ENCODE peak calls at places on chromosomes 2 and 18, in four cellular contexts. J is IMR-90, N is GM12878, P is K562. I is an unnamed sample.

GRCh38 chr2:59803586-59803985 is 749.9 kb downstream of the BCL11A start:
- DNase-seq in P (no peak), N (no peak), J (no peak), I (no peak)

GRCh38 chr18:44123743-44124142 is 556.9 kb upstream of the SETBP1 start:
- DNase-seq in P (no peak), N (no peak), J (no peak), I (no peak)

GRCh38 chr2:168008796-168009195 is 238.6 kb downstream of the STK39 start:
- DNase-seq in P (no peak), N (no peak), J (no peak), I (no peak)

GRCh38 chr2:229572434-229573338 is 141.7 kb downstream of the DNER start:
- DNase-seq in P (no peak), N (no peak), J (no peak), I (no peak)

GRCh38 chr18:3454365-3455089 is 4.6 kb downstream of the TGIF1 start:
- DNase-seq in N (peak), J (peak), P (peak), I (peak)

GRCh38 chr2:231601356-231602229 is 8.9 kb downstream of the TEX44 start:
- DNase-seq in J (peak), P (peak), N (no peak), I (peak)

GRCh38 chr2:235756491-235756890 is 262.6 kb downstream of the AGAP1 start:
- DNase-seq in N (no peak), P (no peak), J (no peak), I (no peak)

GRCh38 chr2:47145466-47145865 is 9.6 kb downstream of the STPG4 start:
- DNase-seq in J (no peak), P (no peak), N (no peak), I (no peak)

GRCh38 chr2:72718906-72719305 is 106.9 kb downstream of the EXOC6B start:
- DNase-seq in J (no peak), N (no peak), P (no peak), I (peak)

GRCh38 chr2:220999351-220999750 is 572.8 kb downstream of the EPHA4 start:
- DNase-seq in P (no peak), J (peak), N (no peak), I (no peak)

GRCh38 chr2:60957643-60958042 is 59.9 kb upstream of the PEX13 start:
- DNase-seq in N (no peak), J (no peak), P (no peak), I (peak)

GRCh38 chr2:197784956-197785941 is at the start of gene BOLL:
- DNase-seq in N (no peak), P (no peak), J (no peak), I (no peak)

GRCh38 chr2:120437604-120438000 is 91.7 kb downstream of the INHBB start:
- DNase-seq in J (no peak), P (no peak), N (no peak), I (no peak)

GRCh38 chr18:28189400-28190239 is 12.7 kb upstream of the CDH2 start:
- DNase-seq in N (peak), P (peak), J (peak), I (peak)

GRCh38 chr18:50072146-50072545 is 122.8 kb downstream of the MYO5B start:
- DNase-seq in N (no peak), J (no peak), P (no peak), I (no peak)

GRCh38 chr18:50071393-50071792 is 123.6 kb downstream of the MYO5B start:
- DNase-seq in P (no peak), N (no peak), J (no peak), I (no peak)

GRCh38 chr18:50074404-50074803 is 120.5 kb downstream of the MYO5B start:
- DNase-seq in J (no peak), P (no peak), N (no peak), I (no peak)

GRCh38 chr18:50075772-50076171 is 119.2 kb downstream of the MYO5B start:
- DNase-seq in J (no peak), N (no peak), P (no peak), I (no peak)

GRCh38 chr18:50073319-50073718 is 121.6 kb downstream of the MYO5B start:
- DNase-seq in N (no peak), P (no peak), J (no peak), I (no peak)
- TF ChIP-seq FOS in N (no peak), P (no peak), J (no peak), I (no peak)

GRCh38 chr2:111209045-111209514 is 88.4 kb downstream of the BCL2L11 start:
- DNase-seq in J (peak), N (peak), P (no peak), I (no peak)
- TF ChIP-seq FOS in J (no peak), N (no peak), P (no peak), I (no peak)

DNA sequence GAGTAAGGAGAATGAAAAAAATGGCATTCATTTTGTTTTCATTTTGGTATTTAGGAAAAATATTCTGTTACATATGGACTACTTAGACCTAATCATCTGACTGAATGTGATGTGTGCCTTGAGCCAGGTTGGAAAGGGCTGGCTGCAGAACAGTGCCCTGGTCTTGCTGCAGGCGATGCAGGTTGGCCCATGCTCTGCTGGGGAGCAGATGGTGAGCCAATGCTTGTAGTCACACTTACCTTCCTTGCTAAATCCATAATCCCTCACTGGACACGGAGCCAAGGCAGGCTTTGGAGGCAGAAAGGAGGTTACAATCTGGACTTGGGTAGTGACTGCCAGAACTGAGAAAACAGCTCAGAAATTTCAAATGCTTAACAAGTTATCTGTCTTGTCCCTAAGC is 228.7 kb downstream of the ARHGAP15 start:
- DNase-seq in J (no peak), P (no peak), N (no peak), I (no peak)
- TF ChIP-seq FOS in J (no peak), P (no peak), N (no peak), I (no peak)

GRCh38 chr2:185316383-185316782 is 422.2 kb upstream of the FSIP2 start:
- DNase-seq in J (no peak), P (no peak), N (peak), I (no peak)

DNA sequence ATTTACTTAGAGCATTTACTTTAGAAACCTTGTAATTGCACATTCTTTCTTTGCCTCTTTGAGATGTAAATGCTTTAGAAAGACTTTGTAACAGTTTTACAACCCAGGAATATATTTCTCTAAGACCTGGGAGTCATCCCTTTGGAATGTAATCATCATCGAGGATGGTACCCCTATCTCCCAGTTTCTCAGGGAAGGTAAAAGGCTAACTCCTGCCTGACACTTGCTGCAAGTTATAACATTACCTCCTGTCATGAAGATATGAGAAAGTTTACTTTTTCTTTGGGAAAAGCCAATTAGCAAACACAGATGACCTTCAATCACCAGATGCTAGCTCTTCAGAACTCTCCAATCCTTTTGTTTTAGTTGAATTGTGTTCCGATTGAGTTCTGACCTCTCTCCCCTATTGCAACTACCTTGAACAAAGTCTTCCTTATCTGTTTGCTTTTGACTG is 420.3 kb upstream of the FSIP2 start:
- DNase-seq in P (no peak), N (no peak), J (no peak), I (no peak)
- TF ChIP-seq FOS in P (no peak), N (no peak), J (no peak), I (no peak)

GRCh38 chr2:171081649-171082111 is 79.0 kb downstream of the TLK1 start:
- DNase-seq in J (no peak), N (no peak), P (no peak), I (no peak)
- TF ChIP-seq FOS in J (no peak), N (no peak), P (no peak), I (no peak)

GRCh38 chr2:30695749-30696148 is 111.5 kb downstream of the CAPN13 start:
- DNase-seq in P (no peak), J (no peak), N (no peak), I (no peak)

GRCh38 chr2:30691948-30692828 is 115.1 kb downstream of the CAPN13 start:
- DNase-seq in P (no peak), J (peak), N (no peak), I (no peak)

GRCh38 chr2:30694286-30695055 is 112.8 kb downstream of the CAPN13 start:
- DNase-seq in N (no peak), J (peak), P (no peak), I (no peak)

GRCh38 chr2:30692829-30693265 is 114.4 kb downstream of the CAPN13 start:
- DNase-seq in N (no peak), P (no peak), J (no peak), I (no peak)

GRCh38 chr2:30693821-30694281 is 113.4 kb downstream of the CAPN13 start:
- DNase-seq in P (no peak), J (no peak), N (no peak), I (no peak)
- TF ChIP-seq FOS in P (no peak), J (no peak), N (no peak), I (no peak)

GRCh38 chr2:99618579-99619097 is 128.8 kb upstream of the REV1 start:
- DNase-seq in N (no peak), J (no peak), P (no peak), I (no peak)

GRCh38 chr2:99613992-99614391 is 124.2 kb upstream of the REV1 start:
- DNase-seq in P (no peak), N (no peak), J (no peak), I (no peak)

GRCh38 chr2:99611786-99612185 is 122.0 kb upstream of the REV1 start:
- DNase-seq in P (no peak), N (no peak), J (no peak), I (no peak)

GRCh38 chr2:99617811-99618210 is 128.0 kb upstream of the REV1 start:
- DNase-seq in N (no peak), J (no peak), P (no peak), I (no peak)

GRCh38 chr2:99615247-99615771 is 125.5 kb upstream of the REV1 start:
- DNase-seq in J (no peak), N (no peak), P (no peak), I (no peak)
- TF ChIP-seq FOS in J (no peak), N (no peak), P (no peak), I (no peak)

DNA sequence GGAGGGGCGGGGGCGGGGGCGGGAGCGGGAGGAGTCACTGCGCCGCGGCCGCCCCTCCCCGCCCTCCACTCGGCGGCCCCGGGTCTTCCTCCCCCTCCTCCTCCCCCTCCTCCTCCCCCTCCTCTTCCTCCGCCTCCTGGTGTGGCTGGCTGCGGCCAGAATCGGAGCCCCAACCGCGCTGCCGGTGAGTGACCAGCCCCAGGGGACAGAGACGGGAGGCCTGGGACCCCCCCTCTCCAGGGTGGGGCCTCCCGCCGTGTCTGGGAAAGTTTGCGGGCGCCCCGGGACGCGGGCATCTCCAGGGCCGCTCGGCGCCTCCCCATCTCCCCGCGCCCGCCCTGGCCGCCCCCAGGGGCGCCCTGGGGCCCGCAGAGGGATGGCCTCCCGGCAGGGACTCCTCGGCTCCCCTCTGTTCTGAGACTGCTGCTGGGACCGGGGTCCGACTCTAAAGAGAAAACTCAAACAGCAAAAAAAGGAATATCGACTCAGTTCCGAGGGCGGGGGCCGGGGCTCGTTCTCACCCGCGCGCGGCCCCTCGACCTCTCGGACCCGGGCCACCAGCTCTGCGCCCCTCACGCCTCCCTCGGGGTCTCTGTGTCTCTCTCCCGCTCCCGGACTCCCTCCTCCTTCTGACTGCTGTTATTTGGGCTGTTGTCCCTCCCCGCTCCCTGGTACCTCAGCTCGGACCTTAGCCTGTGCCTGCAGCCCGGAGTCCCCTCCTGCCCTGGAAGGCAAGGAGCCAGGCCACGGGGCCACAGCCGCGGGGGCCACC is at the start of gene STON1:
- DNase-seq in N (no peak), P (peak), J (peak), I (peak)
- TF ChIP-seq FOS in N (no peak), P (no peak), J (no peak), I (no peak)

DNA sequence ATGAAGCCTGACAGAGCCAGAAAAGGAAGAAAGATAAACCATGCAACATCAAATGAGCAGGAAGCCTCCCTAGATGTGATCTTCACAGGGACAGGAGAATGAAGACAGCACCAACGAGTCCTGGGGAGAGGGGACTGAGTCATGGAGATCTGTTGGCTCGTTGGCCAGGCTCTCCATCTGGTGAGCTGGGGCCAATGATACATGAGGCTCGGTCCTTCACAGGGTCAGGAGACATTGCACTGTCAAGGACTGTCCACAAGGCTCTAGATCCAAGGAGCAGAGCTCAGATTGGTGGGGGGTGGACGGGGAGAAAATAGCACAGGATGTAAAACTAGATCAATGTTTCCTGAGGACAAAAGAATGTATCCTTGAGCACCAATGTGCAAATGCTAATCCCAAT is 735 bp downstream of the CD207 start:
- DNase-seq in N (no peak), J (no peak), P (no peak), I (no peak)
- TF ChIP-seq FOS in N (no peak), J (no peak), P (no peak), I (no peak)

DNA sequence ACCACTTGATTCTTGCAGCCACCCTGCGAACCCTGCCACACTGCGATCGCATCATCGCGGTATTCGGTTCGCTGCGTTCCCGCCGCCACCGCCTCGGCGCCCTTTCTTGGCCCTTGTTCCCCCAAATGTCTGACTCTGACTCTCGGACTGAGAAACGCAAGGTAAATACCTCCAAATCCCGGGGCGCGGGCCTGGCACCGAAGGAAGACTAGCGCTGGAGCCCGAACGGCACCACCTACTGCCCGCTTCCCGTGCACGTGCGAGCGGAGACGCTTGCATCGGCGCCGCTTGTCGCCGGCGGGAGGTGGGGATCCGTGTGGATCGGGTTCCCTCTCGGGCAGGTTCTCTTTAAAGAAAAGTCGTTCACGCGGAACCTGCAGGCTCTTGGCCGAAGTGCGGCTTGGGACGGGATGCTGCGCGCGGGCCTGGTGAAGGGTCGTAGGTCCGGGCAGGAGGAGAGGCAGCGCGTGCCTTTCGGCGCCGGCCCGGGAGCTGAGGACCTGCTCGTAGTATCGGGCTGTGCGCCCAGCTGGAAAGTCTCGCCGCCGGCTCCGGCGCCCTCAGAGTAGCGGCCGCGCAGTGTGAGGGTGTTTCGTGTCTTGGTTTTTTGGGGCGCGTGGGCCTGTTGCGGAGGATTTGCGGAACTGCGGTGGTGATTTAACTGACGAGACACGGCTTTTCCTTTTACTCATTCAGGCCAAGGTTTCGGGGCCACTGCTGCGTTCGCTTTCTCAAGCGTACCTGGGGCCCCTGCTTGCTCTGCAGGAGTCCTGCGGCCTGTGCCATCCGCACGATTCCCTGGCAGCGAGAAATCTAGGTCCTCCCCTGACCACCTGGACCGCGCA is 536 bp downstream of the BCL2L11 start:
- DNase-seq in N (no peak), P (peak), J (no peak), I (peak)
- TF ChIP-seq FOS in N (no peak), P (no peak), J (no peak), I (no peak)

I was measured in endothelial cell of umbilical vein.